ENCODE peak calls at places on chromosomes 3 and 15, in eight cellular contexts. H, Z, G, R, F, N, S and U are unnamed samples.

GRCh38 chr3:59607628-59608027 is 557.8 kb upstream of the CFAP20DC start:
- DNase-seq in H (no peak), Z (peak), G (no peak), R (no peak), F (no peak), N (no peak), S (no peak), U (no peak)

GRCh38 chr3:127426444-127427168 is 138.8 kb upstream of the PRR20G start:
- DNase-seq in H (no peak), Z (no peak), G (no peak), R (no peak), F (no peak), N (peak), S (no peak), U (no peak)

GRCh38 chr3:100548053-100548452 is 55.6 kb downstream of the TMEM45A start:
- DNase-seq in H (no peak), Z (no peak), G (no peak), R (peak), F (no peak), N (no peak), S (no peak), U (no peak)

GRCh38 chr15:100602822-100603393 is 519 bp downstream of the ASB7 start:
- DNase-seq in H (peak), Z (peak), G (no peak), R (peak), F (peak), N (no peak), S (no peak), U (no peak)

GRCh38 chr15:25246641-25247417 is 192.0 kb downstream of the UBE3A start:
- DNase-seq in H (no peak), Z (no peak), G (peak), R (no peak), F (no peak), N (peak), S (peak), U (peak)

GRCh38 chr3:38062809-38063208 is 23.8 kb downstream of the DLEC1 start:
- DNase-seq in H (no peak), Z (no peak), G (no peak), R (no peak), F (no peak), N (no peak), S (no peak), U (no peak)

GRCh38 chr3:4358273-4358672 is 55.1 kb downstream of the SETMAR start:
- DNase-seq in H (no peak), Z (no peak), G (no peak), R (no peak), F (no peak), N (no peak), S (no peak), U (no peak)

GRCh38 chr3:71582612-71583568 is 638 bp downstream of the FOXP1 start:
- DNase-seq in H (no peak), Z (peak), G (peak), R (peak), F (peak), N (peak), S (peak), U (peak)

GRCh38 chr3:112341386-112341785 is 8.4 kb downstream of the CD200 start:
- DNase-seq in H (no peak), Z (no peak), G (no peak), R (no peak), F (no peak), N (no peak), S (no peak), U (no peak)

GRCh38 chr3:127089487-127090145 is 103.3 kb upstream of the PRR23E start:
- DNase-seq in H (no peak), Z (peak), G (peak), R (no peak), F (no peak), N (no peak), S (no peak), U (peak)

GRCh38 chr3:151135548-151136337 is 50.3 kb downstream of the MED12L start:
- DNase-seq in H (no peak), Z (no peak), G (no peak), R (no peak), F (no peak), N (peak), S (peak), U (no peak)

GRCh38 chr15:68595260-68595564 is 16.4 kb downstream of the CORO2B start:
- DNase-seq in H (no peak), Z (no peak), G (no peak), R (no peak), F (no peak), N (no peak), S (no peak), U (no peak)

GRCh38 chr15:74374648-74375302 is 7.3 kb upstream of the CYP11A1 start:
- DNase-seq in H (no peak), Z (no peak), G (no peak), R (no peak), F (no peak), N (peak), S (no peak), U (no peak)

GRCh38 chr3:58013973-58014649 is 5.9 kb downstream of the FLNB start:
- DNase-seq in H (no peak), Z (peak), G (peak), R (no peak), F (no peak), N (peak), S (no peak), U (no peak)

GRCh38 chr3:129599607-129600006 is 6.9 kb downstream of the PLXND1 start:
- DNase-seq in H (no peak), Z (peak), G (peak), R (no peak), F (no peak), N (peak), S (peak), U (peak)

GRCh38 chr3:68017069-68017468 is 362.7 kb upstream of the SUCLG2 start:
- DNase-seq in H (no peak), Z (no peak), G (no peak), R (no peak), F (no peak), N (no peak), S (no peak), U (no peak)

GRCh38 chr3:138062626-138063025 is 52.7 kb downstream of the CLDN18 start:
- DNase-seq in H (no peak), Z (peak), G (no peak), R (no peak), F (no peak), N (no peak), S (no peak), U (no peak)

GRCh38 chr15:89018235-89018634 is 70.0 kb upstream of the ABHD2 start:
- DNase-seq in H (no peak), Z (peak), G (peak), R (no peak), F (no peak), N (peak), S (peak), U (peak)

GRCh38 chr3:115580566-115580965 is 42.7 kb upstream of the GAP43 start:
- DNase-seq in H (no peak), Z (no peak), G (no peak), R (no peak), F (no peak), N (no peak), S (no peak), U (no peak)